ENCODE peak calls at places on chromosome 13, in four cellular contexts. V, T, F and W are unnamed samples.

GRCh38 chr13:112877496-112877895 is 91.5 kb upstream of the MCF2L start:
- DNase-seq in T (no peak), V (no peak), F (no peak), W (no peak)

GRCh38 chr13:24505756-24506155 is 6.8 kb downstream of the PARP4 start:
- DNase-seq in V (no peak), T (no peak), F (no peak), W (no peak)

GRCh38 chr13:27954406-27954851 is 14.7 kb downstream of the CDX2 start:
- DNase-seq in V (no peak), F (no peak), T (no peak), W (no peak)

GRCh38 chr13:78910147-78910546 is 251.2 kb upstream of the OBI1 start:
- DNase-seq in F (no peak), V (no peak), T (no peak), W (no peak)

GRCh38 chr13:43305416-43305815 is 282.0 kb downstream of the DNAJC15 start:
- DNase-seq in V (no peak), T (no peak), F (no peak), W (no peak)

GRCh38 chr13:36131215-36131930 is at the start of gene DCLK1:
- DNase-seq in V (peak; percentile 20), T (no peak), F (no peak), W (no peak)

GRCh38 chr13:93248627-93249047 is 22.0 kb downstream of the GPC6 start:
- DNase-seq in V (no peak), F (no peak), T (no peak), W (no peak)

GRCh38 chr13:50580684-50581305 is 262.7 kb downstream of the DLEU7 start:
- DNase-seq in F (no peak), V (no peak), T (no peak), W (no peak)

GRCh38 chr13:113351514-113352026 is 12.4 kb downstream of the GRTP1 start:
- DNase-seq in F (no peak), T (no peak), V (no peak), W (no peak)

GRCh38 chr13:98141938-98142426 is 912 bp upstream of the FARP1 start:
- DNase-seq in V (peak; percentile 4), T (no peak), F (no peak), W (no peak)